ENCODE peak calls at places on chromosome 5, in eight cellular contexts. S is kidney, Z is endothelial cell of umbilical vein, T is GM20000, U is progenitor cell of endocrine pancreas, B is astrocyte, C is neural crest cell, A is AG10803. Y is an unnamed sample.
A peak's percentile ranks its signal among the peaks of the same experiment; 100 is the strongest.

GRCh38 chr5:995318-995717 is 13.3 kb upstream of the NKD2 start:
- DNase-seq in C (no peak), B (no peak), A (no peak), U (peak; percentile 5), T (no peak), S (peak; percentile 56), Z (no peak), Y (peak; percentile 4)

GRCh38 chr5:157708866-157709265 is 22.4 kb upstream of the THG1L start:
- DNase-seq in C (no peak), T (no peak), Z (no peak), S (no peak), U (no peak), B (peak; percentile 53), A (peak; percentile 16), Y (no peak)

GRCh38 chr5:169811023-169811422 is 169.3 kb downstream of the INSYN2B start:
- DNase-seq in T (no peak), A (no peak), Z (no peak), C (no peak), S (no peak), B (no peak), U (no peak), Y (no peak)

GRCh38 chr5:92163906-92164305 is 780.8 kb upstream of the ARRDC3 start:
- DNase-seq in T (no peak), Z (no peak), B (no peak), C (no peak), U (no peak), A (no peak), S (no peak), Y (no peak)

GRCh38 chr5:87126869-87127268 is 140.8 kb upstream of the RASA1 start:
- DNase-seq in Z (no peak), T (no peak), U (no peak), B (no peak), S (no peak), C (no peak), A (no peak), Y (no peak)

GRCh38 chr5:155189981-155190380 is 176.4 kb downstream of the KIF4B start:
- DNase-seq in T (no peak), A (no peak), Z (no peak), U (no peak), B (no peak), C (no peak), S (no peak), Y (no peak)

GRCh38 chr5:91598216-91598615 is 215.1 kb upstream of the ARRDC3 start:
- DNase-seq in T (no peak), U (no peak), Z (no peak), C (no peak), S (no peak), A (no peak), B (no peak), Y (no peak)

GRCh38 chr5:93364386-93364785 is 216.6 kb downstream of the NR2F1-AS1 start:
- DNase-seq in B (no peak), S (no peak), A (no peak), C (no peak), Z (no peak), U (no peak), T (no peak), Y (no peak)

GRCh38 chr5:107781451-107781850 is 110.7 kb upstream of the EFNA5 start:
- DNase-seq in U (no peak), T (no peak), S (no peak), Z (no peak), A (no peak), C (no peak), B (peak; percentile 67), Y (no peak)

GRCh38 chr5:140148508-140148907 is 22.8 kb downstream of the IGIP start:
- DNase-seq in A (no peak), C (peak; percentile 23), S (no peak), U (no peak), Z (no peak), T (no peak), B (no peak), Y (no peak)

GRCh38 chr5:109866051-109866450 is 176.3 kb downstream of the MAN2A1 start:
- DNase-seq in C (no peak), T (no peak), Z (peak; percentile 88), A (peak; percentile 29), U (no peak), S (no peak), B (peak; percentile 95), Y (no peak)

GRCh38 chr5:36373527-36374086 is 71.9 kb upstream of the RANBP3L start:
- DNase-seq in B (peak; percentile 73), S (peak; percentile 72), Z (no peak), T (no peak), A (peak; percentile 89), C (no peak), U (no peak), Y (no peak)

GRCh38 chr5:106876665-106877194 is 794.0 kb downstream of the EFNA5 start:
- DNase-seq in T (no peak), U (no peak), C (no peak), Z (no peak), B (no peak), S (no peak), A (no peak), Y (no peak)

GRCh38 chr5:68946728-68947127 is 147.1 kb upstream of the SLC30A5 start:
- DNase-seq in B (no peak), S (no peak), A (no peak), C (no peak), T (no peak), Z (no peak), U (no peak), Y (no peak)

GRCh38 chr5:9498541-9499497 is 47.1 kb downstream of the SEMA5A start:
- DNase-seq in T (peak; percentile 32), B (no peak), U (no peak), C (no peak), A (no peak), S (no peak), Z (no peak), Y (no peak)

GRCh38 chr5:107917983-107918382 is 247.2 kb upstream of the EFNA5 start:
- DNase-seq in U (no peak), B (peak; percentile 3), S (peak; percentile 30), C (no peak), T (no peak), A (peak; percentile 52), Z (no peak), Y (no peak)

GRCh38 chr5:73625314-73625904 is 587 bp upstream of the ARHGEF28 start:
- DNase-seq in Z (peak; percentile 70), C (no peak), S (no peak), A (peak; percentile 16), B (no peak), T (no peak), U (no peak), Y (no peak)

GRCh38 chr5:90410178-90410762 is 714 bp upstream of the CETN3 start:
- DNase-seq in T (no peak), U (no peak), C (no peak), S (no peak), Z (no peak), A (peak; percentile 9), B (no peak), Y (no peak)

GRCh38 chr5:132766020-132766805 is 10.8 kb downstream of the SEPTIN8 start:
- DNase-seq in A (no peak), T (no peak), U (no peak), B (no peak), C (no peak), Z (no peak), S (no peak), Y (no peak)

GRCh38 chr5:138950411-138951011 is 75.4 kb upstream of the LRRTM2 start:
- DNase-seq in S (peak; percentile 43), U (no peak), A (no peak), T (no peak), B (no peak), C (no peak), Z (no peak), Y (no peak)

GRCh38 chr5:80569086-80569960 is 757 bp downstream of the ANKRD34B start:
- DNase-seq in C (no peak), T (peak; percentile 28), S (peak; percentile 73), U (peak; percentile 17), A (no peak), Z (no peak), B (no peak), Y (no peak)

GRCh38 chr5:178551468-178551867 is 38.7 kb downstream of the COL23A1 start:
- DNase-seq in B (no peak), A (no peak), T (no peak), Z (no peak), U (no peak), C (no peak), S (peak; percentile 39), Y (no peak)
- TF ChIP-seq CTCF in B (no peak), A (no peak), T (no peak), Z (no peak), U (no peak), C (peak; percentile 21), S (no peak), Y (no peak)

GRCh38 chr5:178107889-178108288 is 5.4 kb upstream of the N4BP3 start:
- DNase-seq in B (no peak), U (no peak), Z (no peak), T (no peak), S (no peak), A (no peak), C (no peak), Y (no peak)
- TF ChIP-seq CTCF in B (no peak), U (no peak), Z (no peak), T (no peak), S (no peak), A (no peak), C (no peak), Y (no peak)

GRCh38 chr5:20649966-20650365 is 662.0 kb upstream of the CDH18 start:
- DNase-seq in T (no peak), U (no peak), Z (no peak), B (no peak), S (no peak), A (no peak), C (no peak), Y (no peak)

GRCh38 chr5:20654033-20654432 is 666.0 kb upstream of the CDH18 start:
- DNase-seq in Z (no peak), T (no peak), A (no peak), S (no peak), B (no peak), C (no peak), U (no peak), Y (no peak)

GRCh38 chr5:20656262-20656661 is 668.3 kb upstream of the CDH18 start:
- DNase-seq in Z (no peak), S (no peak), A (no peak), T (no peak), C (no peak), B (no peak), U (no peak), Y (no peak)

GRCh38 chr5:20654746-20655145 is 666.7 kb upstream of the CDH18 start:
- DNase-seq in C (no peak), T (no peak), S (no peak), U (no peak), A (no peak), Z (no peak), B (no peak), Y (no peak)

DNA sequence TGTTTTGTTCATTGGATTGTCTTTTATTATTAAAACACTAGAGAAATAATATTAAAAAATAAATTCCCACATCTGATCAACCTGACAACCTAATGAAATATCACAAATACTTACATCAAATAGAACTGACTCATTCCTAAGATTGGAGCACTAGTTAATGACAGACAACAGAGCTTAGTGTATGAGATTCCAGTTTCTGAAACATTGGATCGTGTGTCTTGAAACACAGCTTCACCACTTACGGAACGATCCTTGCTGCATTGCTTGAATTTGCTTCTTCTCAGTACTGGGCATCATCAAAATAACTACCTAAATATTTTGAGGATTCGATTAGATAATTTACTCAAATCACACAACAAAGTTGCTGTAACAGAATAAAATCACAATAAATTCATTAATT is 667.2 kb upstream of the CDH18 start:
- DNase-seq in C (no peak), B (no peak), A (no peak), U (no peak), S (no peak), Z (no peak), T (no peak), Y (no peak)
- TF ChIP-seq CTCF in C (no peak), B (no peak), A (no peak), U (no peak), S (no peak), Z (no peak), T (no peak), Y (no peak)

GRCh38 chr5:7827602-7828001 is 23.3 kb downstream of the CFAP90 start:
- DNase-seq in S (no peak), B (no peak), U (no peak), C (no peak), A (peak; percentile 51), Z (no peak), T (no peak), Y (no peak)
- TF ChIP-seq CTCF in S (no peak), B (peak; percentile 36), U (no peak), C (no peak), A (peak; percentile 41), Z (no peak), T (no peak), Y (no peak)